ENCODE peak calls at places on chromosomes 2 and 18, in ten cellular contexts. Z, J, U, V, A, H, B, R, F and G are unnamed samples.

GRCh38 chr2:37781028-37781427 is 109.6 kb upstream of the CDC42EP3 start:
- DNase-seq in Z (peak; percentile 75), J (peak; percentile 55), U (no peak), V (peak; percentile 59), A (no peak), H (no peak), B (no peak), R (no peak), F (no peak), G (no peak)

GRCh38 chr2:231483398-231484329 is 19.4 kb upstream of the NCL start:
- DNase-seq in Z (peak; percentile 11), J (no peak), U (no peak), V (no peak), A (no peak), H (no peak), B (no peak), R (no peak), F (peak; percentile 16), G (no peak)

GRCh38 chr2:101515512-101515911 is 40.6 kb upstream of the RFX8 start:
- DNase-seq in Z (peak; percentile 94), J (peak; percentile 24), U (no peak), V (peak; percentile 62), A (no peak), H (no peak), B (no peak), R (no peak), F (no peak), G (no peak)

GRCh38 chr18:61770279-61770678 is 122.5 kb downstream of the RNF152 start:
- DNase-seq in Z (no peak), J (no peak), U (no peak), V (no peak), A (no peak), H (no peak), B (no peak), R (no peak), F (no peak), G (no peak)

GRCh38 chr2:227655454-227655853 is 11.2 kb upstream of the SCYGR5 start:
- DNase-seq in Z (peak; percentile 97), J (peak; percentile 95), U (no peak), V (peak; percentile 93), A (no peak), H (no peak), B (no peak), R (no peak), F (no peak), G (no peak)

GRCh38 chr2:16461672-16462071 is 204.0 kb downstream of the CYRIA start:
- DNase-seq in Z (no peak), J (no peak), U (no peak), V (no peak), A (no peak), H (no peak), B (no peak), R (no peak), F (no peak), G (no peak)

GRCh38 chr2:119678021-119678656 is 862 bp upstream of the TMEM177 start:
- DNase-seq in Z (no peak), J (no peak), U (no peak), V (no peak), A (no peak), H (no peak), B (peak; percentile 89), R (peak; percentile 56), F (no peak), G (no peak)

GRCh38 chr2:150174396-150174795 is 313.1 kb downstream of the RND3 start:
- DNase-seq in Z (no peak), J (no peak), U (no peak), V (no peak), A (no peak), H (no peak), B (no peak), R (no peak), F (no peak), G (no peak)

GRCh38 chr2:44358498-44358897 is 2.8 kb downstream of the PREPL start:
- DNase-seq in Z (peak; percentile 74), J (peak; percentile 61), U (no peak), V (peak; percentile 38), A (no peak), H (no peak), B (no peak), R (peak; percentile 57), F (no peak), G (no peak)

GRCh38 chr18:26655614-26656400 is 107.5 kb upstream of the KCTD1 start:
- DNase-seq in Z (peak; percentile 31), J (peak; percentile 73), U (peak; percentile 79), V (peak; percentile 38), A (peak; percentile 52), H (peak; percentile 13), B (peak; percentile 28), R (peak; percentile 46), F (no peak), G (peak; percentile 10)

GRCh38 chr18:56097561-56098095 is 509.6 kb upstream of the TCF4 start:
- DNase-seq in Z (no peak), J (no peak), U (no peak), V (no peak), A (no peak), H (no peak), B (no peak), R (peak; percentile 90), F (no peak), G (no peak)

GRCh38 chr2:39874236-39874635 is 95.2 kb upstream of the THUMPD2 start:
- DNase-seq in Z (no peak), J (no peak), U (no peak), V (no peak), A (no peak), H (no peak), B (no peak), R (no peak), F (no peak), G (no peak)

GRCh38 chr2:12504443-12504842 is 212.3 kb upstream of the TRIB2 start:
- DNase-seq in Z (peak; percentile 42), J (peak; percentile 46), U (no peak), V (no peak), A (no peak), H (no peak), B (no peak), R (no peak), F (no peak), G (no peak)

GRCh38 chr2:241226723-241227634 is 38.5 kb downstream of the ANO7 start:
- DNase-seq in Z (no peak), J (no peak), U (no peak), V (no peak), A (no peak), H (no peak), B (no peak), R (no peak), F (no peak), G (no peak)

GRCh38 chr18:8116346-8117007 is 492.8 kb upstream of the RAB12 start:
- DNase-seq in Z (peak; percentile 93), J (peak; percentile 76), U (no peak), V (peak; percentile 59), A (no peak), H (no peak), B (no peak), R (no peak), F (no peak), G (no peak)

GRCh38 chr2:26001743-26002341 is 19.5 kb upstream of the KIF3C start:
- DNase-seq in Z (peak; percentile 49), J (peak; percentile 87), U (no peak), V (peak; percentile 62), A (peak; percentile 78), H (peak; percentile 50), B (peak; percentile 62), R (no peak), F (no peak), G (no peak)

GRCh38 chr2:26610504-26611335 is 30.4 kb downstream of the CIB4 start:
- DNase-seq in Z (no peak), J (no peak), U (no peak), V (no peak), A (no peak), H (no peak), B (no peak), R (no peak), F (no peak), G (no peak)

GRCh38 chr2:119338826-119339561 is 27.6 kb downstream of the C2orf76 start:
- DNase-seq in Z (no peak), J (no peak), U (no peak), V (no peak), A (no peak), H (no peak), B (no peak), R (no peak), F (no peak), G (no peak)

GRCh38 chr2:132979339-132980093 is 309.5 kb upstream of the LYPD1 start:
- DNase-seq in Z (no peak), J (no peak), U (no peak), V (no peak), A (no peak), H (no peak), B (no peak), R (no peak), F (no peak), G (no peak)

GRCh38 chr2:223846524-223846923 is 9.1 kb upstream of the AP1S3 start:
- DNase-seq in Z (peak; percentile 64), J (no peak), U (no peak), V (peak; percentile 72), A (no peak), H (no peak), B (no peak), R (no peak), F (no peak), G (peak; percentile 94)

GRCh38 chr2:27255660-27256059 is 7.2 kb downstream of the SLC30A3 start:
- DNase-seq in Z (peak; percentile 55), J (peak; percentile 48), U (no peak), V (peak; percentile 74), A (no peak), H (no peak), B (no peak), R (no peak), F (no peak), G (no peak)

GRCh38 chr2:44825702-44826101 is 115.8 kb upstream of the SIX3 start:
- DNase-seq in Z (no peak), J (no peak), U (no peak), V (no peak), A (no peak), H (no peak), B (peak; percentile 10), R (peak; percentile 23), F (no peak), G (no peak)

GRCh38 chr2:7097353-7097895 is 180.2 kb downstream of the RNF144A start:
- DNase-seq in Z (peak; percentile 59), J (peak; percentile 76), U (peak; percentile 91), V (peak; percentile 54), A (peak; percentile 45), H (no peak), B (peak; percentile 84), R (peak; percentile 50), F (peak; percentile 56), G (no peak)

GRCh38 chr2:201517094-201517493 is 65.6 kb downstream of the STRADB start:
- DNase-seq in Z (no peak), J (no peak), U (no peak), V (no peak), A (no peak), H (no peak), B (no peak), R (no peak), F (no peak), G (no peak)

GRCh38 chr2:208179028-208179609 is 10.7 kb downstream of the C2orf80 start:
- DNase-seq in Z (no peak), J (no peak), U (no peak), V (no peak), A (no peak), H (no peak), B (no peak), R (no peak), F (no peak), G (no peak)